ENCODE peak calls at places on chromosomes 3 and 15, in six cellular contexts. One of them, this sample, is unnamed.
A peak's percentile ranks its signal among the peaks of the same experiment; 100 is the strongest.

GRCh38 chr3:50617911-50618481 is 1.0 kb downstream of the MAPKAPK3 start:
- DNase-seq in activated gamma-delta T cell: no peak
- DNase-seq in anterior cingulate cortex: no peak
- DNase-seq in NCI-H446: no peak
- DNase-seq in adipocyte: no peak
- DNase-seq in PC-3: no peak
- DNase-seq in this sample: no peak

GRCh38 chr3:42052132-42052866 is 38.9 kb upstream of the TRAK1 start:
- DNase-seq in activated gamma-delta T cell: no peak
- DNase-seq in anterior cingulate cortex: no peak
- DNase-seq in NCI-H446: no peak
- DNase-seq in adipocyte: no peak
- DNase-seq in PC-3: no peak
- DNase-seq in this sample: no peak

GRCh38 chr3:175066617-175067415 is 207.7 kb downstream of the NAALADL2 start:
- DNase-seq in activated gamma-delta T cell: no peak
- DNase-seq in anterior cingulate cortex: no peak
- DNase-seq in NCI-H446: no peak
- DNase-seq in adipocyte: no peak
- DNase-seq in PC-3: no peak
- DNase-seq in this sample: no peak

GRCh38 chr3:34254285-34254684 is 455.9 kb downstream of the PDCD6IP start:
- DNase-seq in activated gamma-delta T cell: no peak
- DNase-seq in anterior cingulate cortex: no peak
- DNase-seq in NCI-H446: no peak
- DNase-seq in adipocyte: no peak
- DNase-seq in PC-3: no peak
- DNase-seq in this sample: no peak

GRCh38 chr3:150059241-150059640 is 88.5 kb upstream of the PFN2 start:
- DNase-seq in activated gamma-delta T cell: no peak
- DNase-seq in anterior cingulate cortex: no peak
- DNase-seq in NCI-H446: no peak
- DNase-seq in adipocyte: no peak
- DNase-seq in PC-3: no peak
- DNase-seq in this sample: no peak

GRCh38 chr3:141656771-141657170 is 81.3 kb upstream of the RNF7 start:
- DNase-seq in activated gamma-delta T cell: no peak
- DNase-seq in anterior cingulate cortex: no peak
- DNase-seq in NCI-H446: no peak
- DNase-seq in adipocyte: peak; percentile 86
- DNase-seq in PC-3: no peak
- DNase-seq in this sample: no peak

GRCh38 chr3:38151667-38152265 is 13.3 kb downstream of the MYD88 start:
- DNase-seq in activated gamma-delta T cell: no peak
- DNase-seq in anterior cingulate cortex: no peak
- DNase-seq in NCI-H446: no peak
- DNase-seq in adipocyte: no peak
- DNase-seq in PC-3: peak; percentile 87
- DNase-seq in this sample: no peak

GRCh38 chr3:171736556-171736955 is 73.7 kb downstream of the PLD1 start:
- DNase-seq in activated gamma-delta T cell: no peak
- DNase-seq in anterior cingulate cortex: no peak
- DNase-seq in NCI-H446: no peak
- DNase-seq in adipocyte: no peak
- DNase-seq in PC-3: no peak
- DNase-seq in this sample: no peak

GRCh38 chr3:102224171-102224570 is 210.6 kb upstream of the ZPLD1 start:
- DNase-seq in activated gamma-delta T cell: no peak
- DNase-seq in anterior cingulate cortex: no peak
- DNase-seq in NCI-H446: no peak
- DNase-seq in adipocyte: peak; percentile 25
- DNase-seq in PC-3: peak; percentile 70
- DNase-seq in this sample: peak; percentile 20

GRCh38 chr3:186639778-186640472 is at the start of gene FETUB:
- DNase-seq in activated gamma-delta T cell: no peak
- DNase-seq in anterior cingulate cortex: no peak
- DNase-seq in NCI-H446: no peak
- DNase-seq in adipocyte: no peak
- DNase-seq in PC-3: no peak
- DNase-seq in this sample: no peak

GRCh38 chr3:127217594-127218456 is 24.9 kb downstream of the PRR23E start:
- DNase-seq in activated gamma-delta T cell: no peak
- DNase-seq in anterior cingulate cortex: no peak
- DNase-seq in NCI-H446: no peak
- DNase-seq in adipocyte: peak; percentile 33
- DNase-seq in PC-3: peak; percentile 79
- DNase-seq in this sample: no peak

GRCh38 chr3:5607581-5607980 is 420.1 kb downstream of the EDEM1 start:
- DNase-seq in activated gamma-delta T cell: no peak
- DNase-seq in anterior cingulate cortex: no peak
- DNase-seq in NCI-H446: no peak
- DNase-seq in adipocyte: no peak
- DNase-seq in PC-3: no peak
- DNase-seq in this sample: no peak

GRCh38 chr15:68583321-68583720 is 4.5 kb downstream of the CORO2B start:
- DNase-seq in activated gamma-delta T cell: no peak
- DNase-seq in anterior cingulate cortex: no peak
- DNase-seq in NCI-H446: peak; percentile 51
- DNase-seq in adipocyte: no peak
- DNase-seq in PC-3: no peak
- DNase-seq in this sample: no peak

GRCh38 chr3:184037816-184038215 is 6.3 kb downstream of the HTR3D start:
- DNase-seq in activated gamma-delta T cell: no peak
- DNase-seq in anterior cingulate cortex: no peak
- DNase-seq in NCI-H446: no peak
- DNase-seq in adipocyte: no peak
- DNase-seq in PC-3: no peak
- DNase-seq in this sample: no peak

GRCh38 chr3:14429689-14430452 is 27.5 kb downstream of the SLC6A6 start:
- DNase-seq in activated gamma-delta T cell: no peak
- DNase-seq in anterior cingulate cortex: no peak
- DNase-seq in NCI-H446: no peak
- DNase-seq in adipocyte: no peak
- DNase-seq in PC-3: no peak
- DNase-seq in this sample: no peak

GRCh38 chr3:13716540-13717221 is 163.2 kb downstream of the WNT7A start:
- DNase-seq in activated gamma-delta T cell: no peak
- DNase-seq in anterior cingulate cortex: no peak
- DNase-seq in NCI-H446: no peak
- DNase-seq in adipocyte: no peak
- DNase-seq in PC-3: no peak
- DNase-seq in this sample: no peak

GRCh38 chr15:49495993-49496747 is 73.1 kb downstream of the FGF7 start:
- DNase-seq in activated gamma-delta T cell: no peak
- DNase-seq in anterior cingulate cortex: no peak
- DNase-seq in NCI-H446: no peak
- DNase-seq in adipocyte: peak; percentile 67
- DNase-seq in PC-3: peak; percentile 60
- DNase-seq in this sample: no peak

GRCh38 chr3:112718516-112718915 is 77.6 kb upstream of the CCDC80 start:
- DNase-seq in activated gamma-delta T cell: no peak
- DNase-seq in anterior cingulate cortex: no peak
- DNase-seq in NCI-H446: no peak
- DNase-seq in adipocyte: no peak
- DNase-seq in PC-3: no peak
- DNase-seq in this sample: no peak

GRCh38 chr15:58865420-58865880 is 68.0 kb downstream of the SLTM start:
- DNase-seq in activated gamma-delta T cell: no peak
- DNase-seq in anterior cingulate cortex: no peak
- DNase-seq in NCI-H446: no peak
- DNase-seq in adipocyte: no peak
- DNase-seq in PC-3: no peak
- DNase-seq in this sample: no peak

GRCh38 chr3:80770106-80771079 is 991.1 kb downstream of the GBE1 start:
- DNase-seq in activated gamma-delta T cell: no peak
- DNase-seq in anterior cingulate cortex: no peak
- DNase-seq in NCI-H446: no peak
- DNase-seq in adipocyte: no peak
- DNase-seq in PC-3: peak; percentile 86
- DNase-seq in this sample: no peak

GRCh38 chr3:192858849-192859585 is 58.6 kb downstream of the MB21D2 start:
- DNase-seq in activated gamma-delta T cell: no peak
- DNase-seq in anterior cingulate cortex: no peak
- DNase-seq in NCI-H446: no peak
- DNase-seq in adipocyte: no peak
- DNase-seq in PC-3: no peak
- DNase-seq in this sample: no peak

GRCh38 chr3:57951106-57951882 is 56.9 kb upstream of the FLNB start:
- DNase-seq in activated gamma-delta T cell: no peak
- DNase-seq in anterior cingulate cortex: peak; percentile 55
- DNase-seq in NCI-H446: no peak
- DNase-seq in adipocyte: peak; percentile 82
- DNase-seq in PC-3: peak; percentile 76
- DNase-seq in this sample: no peak

GRCh38 chr3:190180268-190180667 is 59.6 kb upstream of the P3H2 start:
- DNase-seq in activated gamma-delta T cell: no peak
- DNase-seq in anterior cingulate cortex: no peak
- DNase-seq in NCI-H446: no peak
- DNase-seq in adipocyte: no peak
- DNase-seq in PC-3: peak; percentile 72
- DNase-seq in this sample: no peak

GRCh38 chr3:62749130-62749529 is 126.1 kb downstream of the CADPS start:
- DNase-seq in activated gamma-delta T cell: no peak
- DNase-seq in anterior cingulate cortex: no peak
- DNase-seq in NCI-H446: no peak
- DNase-seq in adipocyte: no peak
- DNase-seq in PC-3: no peak
- DNase-seq in this sample: no peak

GRCh38 chr3:186461141-186461540 is 83.0 kb downstream of the CRYGS start:
- DNase-seq in activated gamma-delta T cell: no peak
- DNase-seq in anterior cingulate cortex: no peak
- DNase-seq in NCI-H446: no peak
- DNase-seq in adipocyte: no peak
- DNase-seq in PC-3: peak; percentile 88
- DNase-seq in this sample: no peak

GRCh38 chr3:164488893-164489292 is 589.4 kb downstream of the SI start:
- DNase-seq in activated gamma-delta T cell: no peak
- DNase-seq in anterior cingulate cortex: no peak
- DNase-seq in NCI-H446: no peak
- DNase-seq in adipocyte: peak; percentile 22
- DNase-seq in PC-3: no peak
- DNase-seq in this sample: no peak

GRCh38 chr15:85379403-85380131 is 836 bp upstream of the AKAP13 start:
- DNase-seq in activated gamma-delta T cell: no peak
- DNase-seq in anterior cingulate cortex: no peak
- DNase-seq in NCI-H446: no peak
- DNase-seq in adipocyte: peak; percentile 56
- DNase-seq in PC-3: peak; percentile 33
- DNase-seq in this sample: peak; percentile 30

GRCh38 chr15:69032006-69032405 is 17.5 kb downstream of the NOX5 start:
- DNase-seq in activated gamma-delta T cell: no peak
- DNase-seq in anterior cingulate cortex: no peak
- DNase-seq in NCI-H446: no peak
- DNase-seq in adipocyte: no peak
- DNase-seq in PC-3: peak; percentile 32
- DNase-seq in this sample: no peak

GRCh38 chr3:908839-909238 is 184.0 kb upstream of the CNTN6 start:
- DNase-seq in activated gamma-delta T cell: no peak
- DNase-seq in anterior cingulate cortex: no peak
- DNase-seq in NCI-H446: no peak
- DNase-seq in adipocyte: no peak
- DNase-seq in PC-3: no peak
- DNase-seq in this sample: no peak

GRCh38 chr3:48859188-48859587 is 11.5 kb upstream of the PRKAR2A start:
- DNase-seq in activated gamma-delta T cell: no peak
- DNase-seq in anterior cingulate cortex: no peak
- DNase-seq in NCI-H446: no peak
- DNase-seq in adipocyte: no peak
- DNase-seq in PC-3: no peak
- DNase-seq in this sample: no peak